ENCODE peak calls at places on chromosomes 1 and 21, in six cellular contexts. N is stimulated activated naive CD8-positive, alpha-beta T cell treated with anti-CD3 and anti-CD28 coated beads, Interleukin-15, Interleukin-2, amounts not matched to agents 100 U/mL and 50 U/mL, for 24 hours; C is GDM1; B is EL; W is hepatic stellate cell; Q is activated gamma-delta T cell treated with anti-CD3 and anti-CD28 coated beads, Interleukin-2, amount 50 U/mL, for 16 hours. A is an unnamed sample.

GRCh38 chr1:159598196-159598595 is 10.6 kb downstream of the APCS start:
- DNase-seq in W (peak; percentile 29), N (no peak), Q (no peak), B (peak; percentile 99), C (no peak), A (peak; percentile 98)

GRCh38 chr1:173095632-173096031 is 44.9 kb upstream of the TNFSF18 start:
- DNase-seq in Q (no peak), N (no peak), W (peak; percentile 42), C (no peak), B (peak; percentile 90), A (peak; percentile 82)

GRCh38 chr1:212062832-212063438 is 27.4 kb downstream of the DTL start:
- DNase-seq in W (peak; percentile 23), B (peak; percentile 43), C (no peak), Q (no peak), N (no peak), A (peak; percentile 39)

GRCh38 chr1:181513786-181514297 is 30.5 kb downstream of the CACNA1E start:
- DNase-seq in B (peak; percentile 3), N (no peak), Q (no peak), C (no peak), W (no peak), A (no peak)

GRCh38 chr1:150281758-150282557 is at the start of gene CIART:
- DNase-seq in W (peak; percentile 96), B (peak; percentile 99), N (peak; percentile 75), Q (peak; percentile 50), C (peak; percentile 94), A (peak; percentile 98)

GRCh38 chr21:29218749-29219148 is 80.0 kb upstream of the BACH1 start:
- DNase-seq in Q (no peak), N (no peak), B (no peak), W (no peak), C (no peak), A (no peak)

GRCh38 chr1:208601569-208601968 is 357.4 kb upstream of the PLXNA2 start:
- DNase-seq in N (no peak), Q (no peak), W (no peak), B (no peak), C (no peak), A (no peak)

GRCh38 chr1:114986286-114986685 is 43.3 kb upstream of the TSHB start:
- DNase-seq in C (no peak), N (no peak), Q (no peak), W (no peak), B (no peak), A (peak; percentile 9)

GRCh38 chr1:174965006-174965971 is 34.5 kb upstream of the CACYBP start:
- DNase-seq in W (no peak), Q (no peak), C (peak; percentile 19), B (no peak), N (no peak), A (peak; percentile 70)

GRCh38 chr1:8027748-8028631 is 1.9 kb upstream of the ERRFI1 start:
- DNase-seq in N (no peak), W (peak; percentile 50), B (peak; percentile 88), C (no peak), Q (no peak), A (peak; percentile 85)

GRCh38 chr21:39137248-39138186 is 45.7 kb downstream of the PSMG1 start:
- DNase-seq in N (no peak), C (peak; percentile 10), Q (no peak), W (no peak), B (peak; percentile 67), A (peak; percentile 27)

GRCh38 chr1:51750729-51751128 is 127.8 kb downstream of the NRDC start:
- DNase-seq in B (peak; percentile 33), C (no peak), W (no peak), N (no peak), Q (no peak), A (peak; percentile 55)

GRCh38 chr1:241770115-241770514 is 77.9 kb upstream of the EXO1 start:
- DNase-seq in W (no peak), C (no peak), Q (no peak), B (no peak), N (no peak), A (no peak)

GRCh38 chr1:230278871-230279582 is 147.1 kb downstream of the PGBD5 start:
- DNase-seq in N (no peak), B (no peak), W (no peak), Q (no peak), C (no peak), A (no peak)

GRCh38 chr1:207284209-207284892 is 37.1 kb upstream of the CD55 start:
- DNase-seq in N (no peak), C (no peak), Q (no peak), B (no peak), W (no peak), A (peak; percentile 28)

GRCh38 chr1:177008653-177009052 is 155.9 kb downstream of the ASTN1 start:
- DNase-seq in B (no peak), W (no peak), C (no peak), N (no peak), Q (no peak), A (no peak)

GRCh38 chr1:156140879-156141707 is 12.3 kb upstream of the SEMA4A start:
- DNase-seq in Q (no peak), B (peak; percentile 23), C (peak; percentile 9), N (peak; percentile 69), W (no peak), A (no peak)

GRCh38 chr1:119682141-119682540 is 29.6 kb upstream of the PHGDH start:
- DNase-seq in N (no peak), B (no peak), C (no peak), W (no peak), Q (no peak), A (no peak)

GRCh38 chr1:220775238-220775853 is 11.4 kb upstream of the MTARC1 start:
- DNase-seq in B (peak; percentile 31), W (peak; percentile 33), C (no peak), Q (no peak), N (peak; percentile 59), A (peak; percentile 14)

GRCh38 chr1:48222501-48223242 is at the start of gene SLC5A9:
- DNase-seq in Q (no peak), B (no peak), N (no peak), C (no peak), W (no peak), A (no peak)

GRCh38 chr1:14974361-14974760 is 179.2 kb upstream of the TMEM51 start:
- DNase-seq in C (no peak), W (no peak), N (no peak), Q (no peak), B (peak; percentile 38), A (peak; percentile 38)

A was measured in iris pigment epithelial cell.